ENCODE peak calls at places on chromosome X, in seven cellular contexts. One of them, this sample, is unnamed.

GRCh38 chrX:47500541-47500940 is 17.5 kb upstream of the ZNF41 start:
- DNase-seq in cardiac fibroblast: no peak
- DNase-seq in H7: no peak
- DNase-seq in dorsolateral prefrontal cortex: no peak
- DNase-seq in Panc1: no peak
- DNase-seq in cardiac muscle cell: no peak
- DNase-seq in epithelial cell of esophagus: no peak
- DNase-seq in this sample: no peak

GRCh38 chrX:66015906-66016689 is 23.8 kb downstream of the VSIG4 start:
- DNase-seq in cardiac fibroblast: no peak
- DNase-seq in H7: no peak
- DNase-seq in dorsolateral prefrontal cortex: no peak
- DNase-seq in Panc1: no peak
- DNase-seq in cardiac muscle cell: no peak
- DNase-seq in epithelial cell of esophagus: no peak
- DNase-seq in this sample: no peak

GRCh38 chrX:129719931-129720520 is 18.8 kb upstream of the XPNPEP2 start:
- DNase-seq in cardiac fibroblast: peak; percentile 35
- DNase-seq in H7: no peak
- DNase-seq in dorsolateral prefrontal cortex: no peak
- DNase-seq in Panc1: no peak
- DNase-seq in cardiac muscle cell: peak; percentile 40
- DNase-seq in epithelial cell of esophagus: no peak
- DNase-seq in this sample: no peak

GRCh38 chrX:88612870-88613329 is 134.1 kb upstream of the CPXCR1 start:
- DNase-seq in cardiac fibroblast: peak; percentile 16
- DNase-seq in H7: peak; percentile 1
- DNase-seq in dorsolateral prefrontal cortex: no peak
- DNase-seq in Panc1: peak; percentile 13
- DNase-seq in cardiac muscle cell: peak; percentile 0
- DNase-seq in epithelial cell of esophagus: no peak
- DNase-seq in this sample: no peak

GRCh38 chrX:67555578-67556203 is 11.9 kb downstream of the AR start:
- DNase-seq in cardiac fibroblast: peak; percentile 57
- DNase-seq in H7: peak; percentile 9
- DNase-seq in dorsolateral prefrontal cortex: no peak
- DNase-seq in Panc1: peak; percentile 8
- DNase-seq in cardiac muscle cell: peak; percentile 64
- DNase-seq in epithelial cell of esophagus: peak; percentile 55
- DNase-seq in this sample: no peak

GRCh38 chrX:15321447-15321846 is 6.0 kb upstream of the ASB11 start:
- DNase-seq in cardiac fibroblast: no peak
- DNase-seq in H7: no peak
- DNase-seq in dorsolateral prefrontal cortex: no peak
- DNase-seq in Panc1: no peak
- DNase-seq in cardiac muscle cell: no peak
- DNase-seq in epithelial cell of esophagus: no peak
- DNase-seq in this sample: no peak

GRCh38 chrX:104098151-104098808 is 14.0 kb upstream of the ZCCHC18 start:
- DNase-seq in cardiac fibroblast: peak; percentile 86
- DNase-seq in H7: peak; percentile 48
- DNase-seq in dorsolateral prefrontal cortex: no peak
- DNase-seq in Panc1: peak; percentile 48
- DNase-seq in cardiac muscle cell: peak; percentile 83
- DNase-seq in epithelial cell of esophagus: peak; percentile 86
- DNase-seq in this sample: peak; percentile 42

GRCh38 chrX:23513121-23513520 is 154.2 kb upstream of the PRDX4 start:
- DNase-seq in cardiac fibroblast: no peak
- DNase-seq in H7: peak; percentile 41
- DNase-seq in dorsolateral prefrontal cortex: no peak
- DNase-seq in Panc1: no peak
- DNase-seq in cardiac muscle cell: no peak
- DNase-seq in epithelial cell of esophagus: no peak
- DNase-seq in this sample: no peak

GRCh38 chrX:131734621-131735020 is 190.7 kb downstream of the OR13H1 start:
- DNase-seq in cardiac fibroblast: no peak
- DNase-seq in H7: no peak
- DNase-seq in dorsolateral prefrontal cortex: peak; percentile 74
- DNase-seq in Panc1: peak; percentile 77
- DNase-seq in cardiac muscle cell: no peak
- DNase-seq in epithelial cell of esophagus: no peak
- DNase-seq in this sample: no peak

GRCh38 chrX:37380920-37381319 is 31.8 kb downstream of the PRRG1 start:
- DNase-seq in cardiac fibroblast: peak; percentile 65
- DNase-seq in H7: no peak
- DNase-seq in dorsolateral prefrontal cortex: no peak
- DNase-seq in Panc1: peak; percentile 24
- DNase-seq in cardiac muscle cell: peak; percentile 69
- DNase-seq in epithelial cell of esophagus: peak; percentile 61
- DNase-seq in this sample: peak; percentile 45

GRCh38 chrX:38458071-38458470 is 103.3 kb upstream of the TSPAN7 start:
- DNase-seq in cardiac fibroblast: no peak
- DNase-seq in H7: no peak
- DNase-seq in dorsolateral prefrontal cortex: no peak
- DNase-seq in Panc1: no peak
- DNase-seq in cardiac muscle cell: peak; percentile 1
- DNase-seq in epithelial cell of esophagus: peak; percentile 32
- DNase-seq in this sample: no peak

GRCh38 chrX:97401586-97402101 is 517.9 kb downstream of the RPA4 start:
- DNase-seq in cardiac fibroblast: no peak
- DNase-seq in H7: no peak
- DNase-seq in dorsolateral prefrontal cortex: no peak
- DNase-seq in Panc1: no peak
- DNase-seq in cardiac muscle cell: no peak
- DNase-seq in epithelial cell of esophagus: peak; percentile 47
- DNase-seq in this sample: no peak

GRCh38 chrX:112841114-112841819 is 636 bp upstream of the AMOT start:
- DNase-seq in cardiac fibroblast: peak; percentile 89
- DNase-seq in H7: peak; percentile 96
- DNase-seq in dorsolateral prefrontal cortex: peak; percentile 91
- DNase-seq in Panc1: no peak
- DNase-seq in cardiac muscle cell: peak; percentile 90
- DNase-seq in epithelial cell of esophagus: peak; percentile 78
- DNase-seq in this sample: peak; percentile 66
- H3K4me3 ChIP-seq in cardiac fibroblast: peak overlapping the region; percentile 60
- H3K4me3 ChIP-seq in H7: peak overlapping the region; percentile 51
- H3K4me3 ChIP-seq in dorsolateral prefrontal cortex: peak overlapping the region; percentile 62
- H3K4me3 ChIP-seq in Panc1: peak overlapping the region; percentile 65
- H3K4me3 ChIP-seq in cardiac muscle cell: peak overlapping the region; percentile 93
- H3K4me3 ChIP-seq in epithelial cell of esophagus: peak overlapping the region; percentile 55
- H3K4me3 ChIP-seq in this sample: peak overlapping the region; percentile 64

GRCh38 chrX:99654188-99654587 is 755.9 kb downstream of the PCDH19 start:
- DNase-seq in cardiac fibroblast: no peak
- DNase-seq in H7: no peak
- DNase-seq in dorsolateral prefrontal cortex: no peak
- DNase-seq in Panc1: no peak
- DNase-seq in cardiac muscle cell: no peak
- DNase-seq in epithelial cell of esophagus: no peak
- DNase-seq in this sample: no peak
- H3K4me3 ChIP-seq in cardiac fibroblast: no peak overlapping the region
- H3K4me3 ChIP-seq in H7: no peak overlapping the region
- H3K4me3 ChIP-seq in dorsolateral prefrontal cortex: no peak overlapping the region
- H3K4me3 ChIP-seq in Panc1: no peak overlapping the region
- H3K4me3 ChIP-seq in cardiac muscle cell: no peak overlapping the region
- H3K4me3 ChIP-seq in epithelial cell of esophagus: no peak overlapping the region
- H3K4me3 ChIP-seq in this sample: no peak overlapping the region

GRCh38 chrX:72180539-72180938 is 1.0 kb upstream of the PIN4 start:
- DNase-seq in cardiac fibroblast: no peak
- DNase-seq in H7: no peak
- DNase-seq in dorsolateral prefrontal cortex: no peak
- DNase-seq in Panc1: no peak
- DNase-seq in cardiac muscle cell: peak; percentile 0
- DNase-seq in epithelial cell of esophagus: no peak
- DNase-seq in this sample: no peak
- H3K4me3 ChIP-seq in cardiac fibroblast: no peak overlapping the region
- H3K4me3 ChIP-seq in H7: no peak overlapping the region
- H3K4me3 ChIP-seq in dorsolateral prefrontal cortex: peak overlapping the region; percentile 72
- H3K4me3 ChIP-seq in Panc1: peak overlapping the region; percentile 95
- H3K4me3 ChIP-seq in cardiac muscle cell: peak overlapping the region; percentile 87
- H3K4me3 ChIP-seq in epithelial cell of esophagus: peak overlapping the region; percentile 72
- H3K4me3 ChIP-seq in this sample: no peak overlapping the region

GRCh38 chrX:19855700-19856381 is 31.6 kb downstream of the SH3KBP1 start:
- DNase-seq in cardiac fibroblast: peak; percentile 48
- DNase-seq in H7: no peak
- DNase-seq in dorsolateral prefrontal cortex: no peak
- DNase-seq in Panc1: no peak
- DNase-seq in cardiac muscle cell: peak; percentile 52
- DNase-seq in epithelial cell of esophagus: peak; percentile 12
- DNase-seq in this sample: no peak
- H3K4me3 ChIP-seq in cardiac fibroblast: no peak overlapping the region
- H3K4me3 ChIP-seq in H7: no peak overlapping the region
- H3K4me3 ChIP-seq in dorsolateral prefrontal cortex: no peak overlapping the region
- H3K4me3 ChIP-seq in Panc1: no peak overlapping the region
- H3K4me3 ChIP-seq in cardiac muscle cell: no peak overlapping the region
- H3K4me3 ChIP-seq in epithelial cell of esophagus: no peak overlapping the region
- H3K4me3 ChIP-seq in this sample: no peak overlapping the region

DNA sequence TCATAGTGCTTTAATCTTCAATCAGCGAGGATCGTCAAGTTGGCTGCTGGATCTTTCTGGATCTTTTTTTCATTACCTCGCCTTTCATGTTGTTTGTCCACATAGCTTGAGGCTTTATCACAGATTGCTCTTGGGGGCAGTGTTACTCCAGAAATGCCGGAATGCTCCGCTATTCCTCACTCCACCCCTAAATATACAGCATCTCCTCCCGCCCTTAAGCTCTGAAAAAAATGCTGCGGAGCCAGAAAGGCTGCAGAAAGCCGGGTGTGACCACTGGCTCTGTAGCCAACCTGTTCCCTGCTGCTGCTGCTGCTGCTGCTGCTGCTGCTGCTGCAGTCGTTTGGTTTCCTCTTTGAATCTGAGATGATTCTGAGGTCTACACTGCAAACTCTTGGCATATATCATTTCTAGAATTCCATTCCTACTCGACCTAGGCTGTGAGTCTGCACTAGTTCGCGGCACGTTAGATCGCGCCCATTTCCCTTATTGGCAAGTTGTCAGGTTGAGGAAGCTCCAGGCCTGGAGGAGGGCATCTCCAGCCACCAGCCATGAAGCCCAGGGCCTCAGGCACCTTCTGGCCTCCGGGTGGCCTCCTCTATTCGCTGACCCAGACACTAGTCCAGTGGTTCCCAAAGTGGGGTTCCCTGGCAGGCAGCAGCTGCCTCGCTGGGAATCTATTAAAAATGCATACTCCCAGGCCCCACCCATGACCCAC is 34.2 kb downstream of the WDR13 start:
- DNase-seq in cardiac fibroblast: peak; percentile 94
- DNase-seq in H7: peak; percentile 89
- DNase-seq in dorsolateral prefrontal cortex: peak; percentile 73
- DNase-seq in Panc1: peak; percentile 85
- DNase-seq in cardiac muscle cell: peak; percentile 93
- DNase-seq in epithelial cell of esophagus: peak; percentile 87
- DNase-seq in this sample: peak; percentile 67
- H3K4me3 ChIP-seq in cardiac fibroblast: no peak overlapping the region
- H3K4me3 ChIP-seq in H7: no peak overlapping the region
- H3K4me3 ChIP-seq in dorsolateral prefrontal cortex: no peak overlapping the region
- H3K4me3 ChIP-seq in Panc1: no peak overlapping the region
- H3K4me3 ChIP-seq in cardiac muscle cell: no peak overlapping the region
- H3K4me3 ChIP-seq in epithelial cell of esophagus: no peak overlapping the region
- H3K4me3 ChIP-seq in this sample: no peak overlapping the region

DNA sequence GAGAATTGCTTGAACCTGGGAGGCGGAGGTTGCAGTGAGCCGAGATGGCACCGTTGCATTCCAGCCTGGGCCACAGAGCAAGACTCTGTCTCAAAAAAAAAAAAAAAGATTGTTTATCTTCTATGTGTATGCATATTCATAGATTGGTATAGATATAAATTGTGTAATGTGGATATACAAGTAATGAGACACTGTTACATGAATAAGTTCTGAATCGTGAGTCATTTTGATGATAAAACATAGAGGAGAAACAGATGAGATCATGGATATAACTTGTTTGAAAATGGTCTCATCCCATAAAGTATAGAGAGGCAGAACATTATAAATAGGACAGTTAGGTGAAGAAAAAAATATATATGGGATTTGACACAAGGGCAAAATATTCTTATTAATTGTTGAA is 628.0 kb downstream of the IL1RAPL1 start:
- DNase-seq in cardiac fibroblast: peak; percentile 3
- DNase-seq in H7: no peak
- DNase-seq in dorsolateral prefrontal cortex: no peak
- DNase-seq in Panc1: no peak
- DNase-seq in cardiac muscle cell: peak; percentile 7
- DNase-seq in epithelial cell of esophagus: peak; percentile 35
- DNase-seq in this sample: no peak
- H3K4me3 ChIP-seq in cardiac fibroblast: no peak overlapping the region
- H3K4me3 ChIP-seq in H7: no peak overlapping the region
- H3K4me3 ChIP-seq in dorsolateral prefrontal cortex: no peak overlapping the region
- H3K4me3 ChIP-seq in Panc1: no peak overlapping the region
- H3K4me3 ChIP-seq in cardiac muscle cell: no peak overlapping the region
- H3K4me3 ChIP-seq in epithelial cell of esophagus: no peak overlapping the region
- H3K4me3 ChIP-seq in this sample: no peak overlapping the region

GRCh38 chrX:119687661-119688413 is 5.1 kb downstream of the SEPTIN6 start:
- DNase-seq in cardiac fibroblast: no peak
- DNase-seq in H7: no peak
- DNase-seq in dorsolateral prefrontal cortex: no peak
- DNase-seq in Panc1: no peak
- DNase-seq in cardiac muscle cell: no peak
- DNase-seq in epithelial cell of esophagus: no peak
- DNase-seq in this sample: no peak
- H3K4me3 ChIP-seq in cardiac fibroblast: no peak overlapping the region
- H3K4me3 ChIP-seq in H7: no peak overlapping the region
- H3K4me3 ChIP-seq in dorsolateral prefrontal cortex: no peak overlapping the region
- H3K4me3 ChIP-seq in Panc1: no peak overlapping the region
- H3K4me3 ChIP-seq in cardiac muscle cell: no peak overlapping the region
- H3K4me3 ChIP-seq in epithelial cell of esophagus: no peak overlapping the region
- H3K4me3 ChIP-seq in this sample: no peak overlapping the region

GRCh38 chrX:53194308-53194707 is 30.7 kb downstream of the KDM5C start:
- DNase-seq in cardiac fibroblast: no peak
- DNase-seq in H7: peak; percentile 14
- DNase-seq in dorsolateral prefrontal cortex: no peak
- DNase-seq in Panc1: no peak
- DNase-seq in cardiac muscle cell: no peak
- DNase-seq in epithelial cell of esophagus: no peak
- DNase-seq in this sample: no peak
- H3K4me3 ChIP-seq in cardiac fibroblast: no peak overlapping the region
- H3K4me3 ChIP-seq in H7: no peak overlapping the region
- H3K4me3 ChIP-seq in dorsolateral prefrontal cortex: no peak overlapping the region
- H3K4me3 ChIP-seq in Panc1: no peak overlapping the region
- H3K4me3 ChIP-seq in cardiac muscle cell: no peak overlapping the region
- H3K4me3 ChIP-seq in epithelial cell of esophagus: no peak overlapping the region
- H3K4me3 ChIP-seq in this sample: no peak overlapping the region